ENCODE peak calls at places on chromosomes 12 and 14, in seven cellular contexts. O, V, Q, E, Z, R and G are unnamed samples.

GRCh38 chr14:61893371-61893940 is 131.2 kb downstream of the SNAPC1 start:
- DNase-seq in O (no peak), V (no peak), Q (no peak), E (no peak), Z (no peak), R (no peak), G (no peak)

GRCh38 chr12:125610292-125610691 is 545.1 kb downstream of the AACS start:
- DNase-seq in O (no peak), V (no peak), Q (no peak), E (no peak), Z (no peak), R (no peak), G (no peak)

GRCh38 chr14:37056473-37056872 is 115.9 kb downstream of the SLC25A21 start:
- DNase-seq in O (peak), V (no peak), Q (no peak), E (no peak), Z (no peak), R (no peak), G (peak)

GRCh38 chr12:110183386-110183785 is 59.2 kb downstream of the IFT81 start:
- DNase-seq in O (no peak), V (no peak), Q (peak), E (no peak), Z (no peak), R (no peak), G (no peak)

GRCh38 chr12:64610092-64610659 is at the start of gene RASSF3:
- DNase-seq in O (peak), V (peak), Q (peak), E (peak), Z (peak), R (peak), G (peak)

GRCh38 chr12:12733118-12733517 is 15.9 kb downstream of the CDKN1B start:
- DNase-seq in O (no peak), V (no peak), Q (no peak), E (no peak), Z (no peak), R (no peak), G (no peak)

GRCh38 chr12:92362109-92362508 is 216.5 kb upstream of the BTG1 start:
- DNase-seq in O (no peak), V (no peak), Q (no peak), E (no peak), Z (no peak), R (no peak), G (no peak)

GRCh38 chr12:122860052-122860853 is 25.0 kb downstream of the HIP1R start:
- DNase-seq in O (peak), V (peak), Q (peak), E (peak), Z (peak), R (peak), G (peak)

GRCh38 chr12:120024193-120024592 is 35.2 kb downstream of the BICDL1 start:
- DNase-seq in O (no peak), V (no peak), Q (no peak), E (no peak), Z (no peak), R (no peak), G (no peak)